ENCODE peak calls at places on chromosomes 1 and 21, in seven cellular contexts. P is PC-3, L is uterus, W is activated B cell treated with CpG ODN at 0.5 μM for 24 hours, F is GM10248, U is B cell, H is bronchial epithelial cell. K is an unnamed sample.

GRCh38 chr1:182198006-182198605 is 136.6 kb upstream of the ZNF648 start:
- DNase-seq in U (no peak), H (peak; percentile 57), F (peak; percentile 17), P (peak; percentile 21), L (no peak), W (no peak), K (no peak)

GRCh38 chr1:199512037-199512710 is 515.3 kb upstream of the NR5A2 start:
- DNase-seq in W (no peak), F (no peak), U (no peak), P (no peak), L (no peak), H (no peak), K (no peak)

GRCh38 chr1:185375583-185375982 is 58.5 kb upstream of the IVNS1ABP start:
- DNase-seq in L (no peak), H (peak; percentile 72), P (peak; percentile 30), W (no peak), F (no peak), U (no peak), K (no peak)

GRCh38 chr21:42818328-42818749 is 61.0 kb downstream of the WDR4 start:
- DNase-seq in W (no peak), P (peak; percentile 69), L (peak; percentile 52), H (peak; percentile 41), F (no peak), U (no peak), K (peak; percentile 56)

GRCh38 chr1:218494449-218494852 is 149.3 kb downstream of the TGFB2 start:
- DNase-seq in P (no peak), U (no peak), F (no peak), L (no peak), W (no peak), H (no peak), K (no peak)

GRCh38 chr21:14383596-14384210 is 757 bp upstream of the HSPA13 start:
- DNase-seq in W (no peak), U (no peak), P (no peak), L (no peak), F (peak; percentile 14), H (no peak), K (no peak)

GRCh38 chr21:17390575-17390974 is 122.3 kb upstream of the CXADR start:
- DNase-seq in L (no peak), F (no peak), H (no peak), W (no peak), U (no peak), P (peak; percentile 7), K (no peak)

GRCh38 chr21:29149771-29150425 is 19.5 kb downstream of the MAP3K7CL start:
- DNase-seq in H (peak; percentile 62), L (no peak), P (peak; percentile 64), F (no peak), W (no peak), U (no peak), K (no peak)

GRCh38 chr21:36747815-36748381 is 49.0 kb downstream of the SIM2 start:
- DNase-seq in H (no peak), F (peak; percentile 52), P (no peak), W (no peak), U (no peak), L (no peak), K (peak; percentile 28)

GRCh38 chr1:209248649-209249279 is 334.8 kb upstream of the CAMK1G start:
- DNase-seq in P (peak; percentile 97), W (no peak), H (peak; percentile 77), U (no peak), L (peak; percentile 24), F (peak; percentile 62), K (no peak)

GRCh38 chr1:5905431-5905830 is 86.8 kb downstream of the NPHP4 start:
- DNase-seq in W (no peak), F (no peak), L (no peak), H (no peak), P (no peak), U (no peak), K (no peak)

GRCh38 chr1:227543283-227544066 is 19.9 kb upstream of the ZNF678 start:
- DNase-seq in W (no peak), P (no peak), L (no peak), H (no peak), F (no peak), U (no peak), K (no peak)

GRCh38 chr1:114390960-114391359 is 120.0 kb downstream of the TRIM33 start:
- DNase-seq in U (no peak), F (no peak), H (no peak), W (no peak), L (no peak), P (no peak), K (no peak)

GRCh38 chr1:52204696-52205095 is 62.8 kb downstream of the ZFYVE9 start:
- DNase-seq in U (no peak), P (no peak), H (no peak), L (no peak), W (no peak), F (peak; percentile 18), K (no peak)

GRCh38 chr1:25694167-25694566 is 77.6 kb downstream of the MAN1C1 start:
- DNase-seq in L (peak; percentile 75), W (no peak), F (no peak), H (no peak), P (no peak), U (no peak), K (no peak)

GRCh38 chr1:223230161-223230881 is 87.3 kb upstream of the TLR5 start:
- DNase-seq in P (peak; percentile 90), U (no peak), F (no peak), H (peak; percentile 94), L (no peak), W (no peak), K (no peak)

GRCh38 chr21:26961704-26962103 is 5.2 kb downstream of the ADAMTS5 start:
- DNase-seq in H (no peak), L (peak; percentile 23), P (peak; percentile 28), W (no peak), U (no peak), F (no peak), K (no peak)

GRCh38 chr1:89965203-89965900 is 29.6 kb upstream of the ZNF326 start:
- DNase-seq in F (no peak), U (no peak), L (no peak), H (no peak), P (no peak), W (no peak), K (no peak)

GRCh38 chr1:15758953-15759661 is 512 bp downstream of the FBLIM1 start:
- DNase-seq in P (no peak), F (no peak), W (no peak), U (no peak), H (no peak), L (no peak), K (no peak)

GRCh38 chr1:80375662-80376061 is 1369.1 kb upstream of the ADGRL4 start:
- DNase-seq in H (peak; percentile 96), U (no peak), W (no peak), L (no peak), P (peak; percentile 59), F (no peak), K (no peak)

GRCh38 chr1:209873067-209873810 is 45.5 kb downstream of the UTP25 start:
- DNase-seq in U (no peak), W (no peak), F (no peak), L (no peak), P (peak; percentile 68), H (peak; percentile 83), K (no peak)

GRCh38 chr1:205270764-205271163 is 43.0 kb downstream of the TMCC2 start:
- DNase-seq in U (no peak), H (peak; percentile 98), L (no peak), F (no peak), W (no peak), P (peak; percentile 94), K (no peak)

DNA sequence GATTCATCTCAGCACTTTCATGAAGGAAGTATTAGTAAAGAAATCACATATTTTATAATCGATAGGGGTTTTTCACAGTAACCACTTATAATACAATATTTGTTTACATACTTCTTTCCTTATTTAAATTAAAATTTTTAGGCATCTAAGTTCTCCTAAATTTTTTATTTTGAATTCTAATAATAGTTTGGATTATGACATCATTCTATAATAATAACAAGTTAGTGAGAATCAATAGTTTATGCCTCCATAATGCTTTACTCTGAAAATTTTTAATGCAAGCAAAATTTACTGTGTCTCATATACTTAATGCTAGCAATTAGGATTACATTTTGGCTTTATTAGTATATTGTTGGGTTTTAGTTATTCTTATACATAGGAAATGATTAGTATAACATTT is 252.2 kb downstream of the ZP4 start:
- DNase-seq in L (no peak), U (no peak), P (no peak), F (no peak), W (no peak), H (no peak), K (no peak)
- TF ChIP-seq CTCF in L (no peak), U (no peak), P (no peak), F (no peak), W (no peak), H (no peak), K (no peak)

DNA sequence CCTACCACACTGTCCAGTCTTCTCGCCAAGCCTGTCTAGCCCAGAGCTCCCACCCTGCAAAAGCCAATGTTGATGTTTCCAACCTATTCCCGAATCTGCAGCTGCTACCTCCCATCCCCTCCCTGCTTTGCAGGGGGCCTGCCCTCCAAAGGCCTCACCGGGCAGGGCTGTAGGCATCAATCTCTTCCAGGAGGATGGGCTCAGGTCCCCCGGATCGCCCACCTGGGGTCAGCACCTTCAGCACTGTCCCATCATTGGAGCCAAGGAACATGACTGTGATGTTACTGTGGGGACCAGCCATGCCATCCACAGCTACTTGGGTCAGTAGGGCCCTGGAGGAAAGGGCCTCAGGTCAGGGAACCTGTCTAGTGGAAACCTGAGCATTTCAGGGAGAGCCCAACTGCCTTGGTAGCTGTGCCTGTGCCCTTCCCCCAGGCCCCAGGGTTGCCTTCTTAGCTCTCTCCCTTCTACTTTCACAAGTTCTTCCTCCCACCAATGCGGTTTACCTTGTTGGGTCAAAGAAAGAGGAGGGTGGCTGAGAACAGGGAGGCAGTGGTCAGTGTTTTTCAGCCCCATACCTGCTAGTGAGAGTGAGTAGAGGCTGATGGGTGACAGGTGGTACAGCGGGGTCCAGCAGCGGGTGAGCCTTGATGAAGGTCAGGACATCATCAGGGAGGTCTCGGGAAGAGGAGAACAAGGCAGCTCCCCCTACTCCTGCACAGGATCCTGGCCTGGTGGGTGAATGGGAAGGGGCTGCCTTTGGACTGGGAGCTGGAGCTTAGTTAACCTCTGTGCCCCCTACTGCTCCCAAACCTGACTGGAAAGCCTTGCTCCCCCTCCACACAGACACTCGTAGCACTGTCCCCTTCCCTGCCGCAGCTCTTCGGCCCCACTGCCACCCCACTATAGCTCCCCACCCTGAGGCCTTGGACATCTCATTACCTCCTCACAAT is 10.7 kb downstream of the SEMA6C start:
- DNase-seq in F (no peak), W (no peak), P (no peak), U (no peak), L (no peak), H (no peak), K (no peak)
- TF ChIP-seq CTCF in F (no peak), W (no peak), P (no peak), U (no peak), L (no peak), H (no peak), K (no peak)

GRCh38 chr1:18110968-18111367 is 3.4 kb downstream of the IGSF21 start:
- DNase-seq in H (no peak), P (no peak), L (no peak), W (no peak), F (no peak), U (no peak), K (no peak)
- TF ChIP-seq CTCF in H (no peak), P (no peak), L (no peak), W (no peak), F (no peak), U (no peak), K (no peak)

GRCh38 chr1:207578796-207579435 is 66.0 kb upstream of the CR1L start:
- DNase-seq in P (no peak), H (no peak), U (no peak), L (no peak), W (no peak), F (no peak), K (no peak)

GRCh38 chr1:207581496-207582168 is 63.3 kb upstream of the CR1L start:
- DNase-seq in F (no peak), U (no peak), P (no peak), L (no peak), W (no peak), H (no peak), K (no peak)

GRCh38 chr1:207579436-207579799 is 65.5 kb upstream of the CR1L start:
- DNase-seq in P (peak; percentile 92), F (peak; percentile 30), U (peak; percentile 41), H (peak; percentile 69), W (no peak), L (no peak), K (peak; percentile 19)
- TF ChIP-seq CTCF in P (peak; percentile 91), F (peak; percentile 47), U (peak; percentile 56), H (peak; percentile 77), W (no peak), L (peak; percentile 16), K (no peak)